ENCODE peak calls at places on chromosomes 16 and 17, in eight cellular contexts. One of them, this sample, is unnamed.

GRCh38 chr17:66702106-66702936 is 132.6 kb upstream of the CACNG5 start:
- ATAC-seq in K562: no peak
- ATAC-seq in HepG2: peak; percentile 56
- ATAC-seq in GM23338: no peak
- ATAC-seq in HCT116: peak; percentile 22
- ATAC-seq in Panc1: peak; percentile 87
- ATAC-seq in upper lobe of left lung: no peak
- ATAC-seq in GM12878: peak; percentile 3
- ATAC-seq in this sample: no peak

GRCh38 chr17:17822189-17822978 is 14.4 kb downstream of the SREBF1 start:
- ATAC-seq in K562: no peak
- ATAC-seq in HepG2: no peak
- ATAC-seq in GM23338: no peak
- ATAC-seq in HCT116: no peak
- ATAC-seq in Panc1: no peak
- ATAC-seq in upper lobe of left lung: no peak
- ATAC-seq in GM12878: no peak
- ATAC-seq in this sample: peak; percentile 36

GRCh38 chr17:73650147-73650546 is 5.9 kb upstream of the SDK2 start:
- ATAC-seq in K562: no peak
- ATAC-seq in HepG2: peak; percentile 62
- ATAC-seq in GM23338: peak; percentile 64
- ATAC-seq in HCT116: peak; percentile 90
- ATAC-seq in Panc1: no peak
- ATAC-seq in upper lobe of left lung: no peak
- ATAC-seq in GM12878: no peak
- ATAC-seq in this sample: no peak

GRCh38 chr17:76998839-76999238 is 130.6 kb downstream of the MGAT5B start:
- ATAC-seq in K562: no peak
- ATAC-seq in HepG2: peak; percentile 30
- ATAC-seq in GM23338: no peak
- ATAC-seq in HCT116: no peak
- ATAC-seq in Panc1: peak; percentile 28
- ATAC-seq in upper lobe of left lung: no peak
- ATAC-seq in GM12878: no peak
- ATAC-seq in this sample: no peak

GRCh38 chr17:21278304-21279197 is 6.0 kb upstream of the MAP2K3 start:
- ATAC-seq in K562: no peak
- ATAC-seq in HepG2: no peak
- ATAC-seq in GM23338: no peak
- ATAC-seq in HCT116: no peak
- ATAC-seq in Panc1: no peak
- ATAC-seq in upper lobe of left lung: no peak
- ATAC-seq in GM12878: no peak
- ATAC-seq in this sample: peak; percentile 11

GRCh38 chr17:41492351-41492750 is 2.6 kb upstream of the KRT36 start:
- ATAC-seq in K562: no peak
- ATAC-seq in HepG2: no peak
- ATAC-seq in GM23338: no peak
- ATAC-seq in HCT116: no peak
- ATAC-seq in Panc1: no peak
- ATAC-seq in upper lobe of left lung: no peak
- ATAC-seq in GM12878: no peak
- ATAC-seq in this sample: peak; percentile 32

GRCh38 chr16:29720703-29721102 is 25.1 kb downstream of the C16orf54 start:
- ATAC-seq in K562: no peak
- ATAC-seq in HepG2: peak; percentile 88
- ATAC-seq in GM23338: no peak
- ATAC-seq in HCT116: no peak
- ATAC-seq in Panc1: no peak
- ATAC-seq in upper lobe of left lung: no peak
- ATAC-seq in GM12878: no peak
- ATAC-seq in this sample: no peak

GRCh38 chr16:64390102-64390501 is 731.8 kb downstream of the CDH11 start:
- ATAC-seq in K562: no peak
- ATAC-seq in HepG2: no peak
- ATAC-seq in GM23338: no peak
- ATAC-seq in HCT116: no peak
- ATAC-seq in Panc1: no peak
- ATAC-seq in upper lobe of left lung: no peak
- ATAC-seq in GM12878: no peak
- ATAC-seq in this sample: no peak

GRCh38 chr16:1938316-1938715 is 4.7 kb downstream of the MSRB1 start:
- ATAC-seq in K562: no peak
- ATAC-seq in HepG2: no peak
- ATAC-seq in GM23338: no peak
- ATAC-seq in HCT116: no peak
- ATAC-seq in Panc1: no peak
- ATAC-seq in upper lobe of left lung: no peak
- ATAC-seq in GM12878: no peak
- ATAC-seq in this sample: no peak

GRCh38 chr16:12661656-12662172 is 142.0 kb downstream of the CPPED1 start:
- ATAC-seq in K562: peak; percentile 75
- ATAC-seq in HepG2: peak; percentile 85
- ATAC-seq in GM23338: peak; percentile 98
- ATAC-seq in HCT116: no peak
- ATAC-seq in Panc1: no peak
- ATAC-seq in upper lobe of left lung: peak; percentile 46
- ATAC-seq in GM12878: peak; percentile 31
- ATAC-seq in this sample: no peak

GRCh38 chr16:20611975-20612471 is 35.9 kb upstream of the ACSM2B start:
- ATAC-seq in K562: peak; percentile 14
- ATAC-seq in HepG2: peak; percentile 23
- ATAC-seq in GM23338: no peak
- ATAC-seq in HCT116: no peak
- ATAC-seq in Panc1: no peak
- ATAC-seq in upper lobe of left lung: no peak
- ATAC-seq in GM12878: no peak
- ATAC-seq in this sample: peak; percentile 42

GRCh38 chr17:35257080-35257701 is 14.3 kb downstream of the SLFN5 start:
- ATAC-seq in K562: no peak
- ATAC-seq in HepG2: no peak
- ATAC-seq in GM23338: no peak
- ATAC-seq in HCT116: peak; percentile 46
- ATAC-seq in Panc1: peak; percentile 61
- ATAC-seq in upper lobe of left lung: no peak
- ATAC-seq in GM12878: no peak
- ATAC-seq in this sample: peak; percentile 44

GRCh38 chr16:89257281-89257731 is 39.8 kb downstream of the ZNF778 start:
- ATAC-seq in K562: no peak
- ATAC-seq in HepG2: no peak
- ATAC-seq in GM23338: peak; percentile 76
- ATAC-seq in HCT116: peak; percentile 18
- ATAC-seq in Panc1: peak; percentile 57
- ATAC-seq in upper lobe of left lung: no peak
- ATAC-seq in GM12878: peak; percentile 28
- ATAC-seq in this sample: peak; percentile 22

GRCh38 chr16:12293017-12293618 is 316.6 kb downstream of the SNX29 start:
- ATAC-seq in K562: peak; percentile 86
- ATAC-seq in HepG2: no peak
- ATAC-seq in GM23338: no peak
- ATAC-seq in HCT116: no peak
- ATAC-seq in Panc1: no peak
- ATAC-seq in upper lobe of left lung: no peak
- ATAC-seq in GM12878: no peak
- ATAC-seq in this sample: no peak

GRCh38 chr17:51585514-51586104 is 325.3 kb downstream of the UTP18 start:
- ATAC-seq in K562: peak; percentile 38
- ATAC-seq in HepG2: peak; percentile 90
- ATAC-seq in GM23338: peak; percentile 90
- ATAC-seq in HCT116: peak; percentile 85
- ATAC-seq in Panc1: peak; percentile 68
- ATAC-seq in upper lobe of left lung: no peak
- ATAC-seq in GM12878: no peak
- ATAC-seq in this sample: no peak

GRCh38 chr17:40331743-40332641 is 23.0 kb downstream of the RARA start:
- ATAC-seq in K562: no peak
- ATAC-seq in HepG2: peak; percentile 23
- ATAC-seq in GM23338: peak; percentile 60
- ATAC-seq in HCT116: no peak
- ATAC-seq in Panc1: peak; percentile 86
- ATAC-seq in upper lobe of left lung: peak; percentile 84
- ATAC-seq in GM12878: no peak
- ATAC-seq in this sample: peak; percentile 91
- TF ChIP-seq POLR2AphosphoS5 in K562: no peak
- TF ChIP-seq POLR2AphosphoS5 in HepG2: no peak
- TF ChIP-seq POLR2AphosphoS5 in GM23338: no peak
- TF ChIP-seq POLR2AphosphoS5 in HCT116: no peak
- TF ChIP-seq POLR2AphosphoS5 in Panc1: peak; percentile 82
- TF ChIP-seq POLR2AphosphoS5 in upper lobe of left lung: peak; percentile 64
- TF ChIP-seq POLR2AphosphoS5 in GM12878: no peak
- TF ChIP-seq POLR2AphosphoS5 in this sample: peak; percentile 99

GRCh38 chr17:78896834-78897638 is 6.0 kb downstream of the CEP295NL start:
- ATAC-seq in K562: no peak
- ATAC-seq in HepG2: no peak
- ATAC-seq in GM23338: no peak
- ATAC-seq in HCT116: no peak
- ATAC-seq in Panc1: no peak
- ATAC-seq in upper lobe of left lung: no peak
- ATAC-seq in GM12878: no peak
- ATAC-seq in this sample: no peak
- H3K27ac ChIP-seq in K562: no peak overlapping the region
- H3K27ac ChIP-seq in HepG2: no peak overlapping the region
- H3K27ac ChIP-seq in GM23338: no peak overlapping the region
- H3K27ac ChIP-seq in HCT116: no peak overlapping the region
- H3K27ac ChIP-seq in Panc1: no peak overlapping the region
- H3K27ac ChIP-seq in upper lobe of left lung: peak overlapping the region; percentile 61
- H3K27ac ChIP-seq in GM12878: no peak overlapping the region
- H3K27ac ChIP-seq in this sample: peak overlapping the region; percentile 66

GRCh38 chr17:49836111-49837030 is 11.5 kb downstream of the TAC4 start:
- ATAC-seq in K562: no peak
- ATAC-seq in HepG2: peak; percentile 27
- ATAC-seq in GM23338: no peak
- ATAC-seq in HCT116: no peak
- ATAC-seq in Panc1: peak; percentile 55
- ATAC-seq in upper lobe of left lung: peak; percentile 85
- ATAC-seq in GM12878: peak; percentile 48
- ATAC-seq in this sample: no peak

GRCh38 chr17:49835472-49835871 is 12.4 kb downstream of the TAC4 start:
- ATAC-seq in K562: no peak
- ATAC-seq in HepG2: peak; percentile 16
- ATAC-seq in GM23338: no peak
- ATAC-seq in HCT116: no peak
- ATAC-seq in Panc1: peak; percentile 18
- ATAC-seq in upper lobe of left lung: peak; percentile 65
- ATAC-seq in GM12878: no peak
- ATAC-seq in this sample: no peak

GRCh38 chr17:49830605-49831004 is 17.3 kb downstream of the TAC4 start:
- ATAC-seq in K562: no peak
- ATAC-seq in HepG2: no peak
- ATAC-seq in GM23338: no peak
- ATAC-seq in HCT116: no peak
- ATAC-seq in Panc1: no peak
- ATAC-seq in upper lobe of left lung: no peak
- ATAC-seq in GM12878: no peak
- ATAC-seq in this sample: no peak

GRCh38 chr17:49834118-49834743 is 13.6 kb downstream of the TAC4 start:
- ATAC-seq in K562: no peak
- ATAC-seq in HepG2: no peak
- ATAC-seq in GM23338: no peak
- ATAC-seq in HCT116: no peak
- ATAC-seq in Panc1: no peak
- ATAC-seq in upper lobe of left lung: no peak
- ATAC-seq in GM12878: no peak
- ATAC-seq in this sample: no peak

DNA sequence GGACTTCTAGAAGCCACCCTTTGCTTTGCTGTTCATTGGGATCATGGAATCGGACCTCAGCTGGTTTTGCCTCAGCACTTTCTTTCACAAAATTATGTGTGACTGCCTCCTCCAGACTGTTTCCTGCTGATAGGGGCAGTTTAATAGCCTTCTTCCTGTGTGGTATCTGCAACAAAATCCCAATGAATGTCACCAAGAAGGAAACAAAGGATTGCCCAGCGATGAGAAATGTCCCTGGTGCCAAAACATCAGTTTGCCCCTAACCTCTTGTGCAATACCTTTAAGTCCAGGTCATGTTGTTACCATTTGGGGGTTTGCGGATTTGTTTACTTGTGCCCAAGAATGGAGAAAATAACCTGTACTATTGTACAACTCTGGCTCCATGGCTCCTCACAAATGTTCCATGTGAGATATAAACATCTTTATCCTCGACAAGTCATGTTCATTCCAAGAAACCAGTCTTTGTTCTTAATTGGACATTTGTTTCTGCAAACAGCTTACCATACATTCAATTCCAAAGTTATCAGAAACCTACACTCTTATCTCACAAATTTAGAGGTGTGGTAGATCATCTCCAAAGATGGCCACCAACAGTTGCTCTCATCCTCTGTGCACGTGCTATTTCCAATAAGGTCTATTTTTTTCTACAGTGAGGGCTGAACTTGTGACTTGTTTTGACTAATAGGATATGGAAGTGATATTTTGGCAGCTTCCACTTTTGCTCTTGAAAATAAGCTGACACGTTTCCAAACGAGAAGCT is 14.8 kb downstream of the TAC4 start:
- ATAC-seq in K562: peak; percentile 80
- ATAC-seq in HepG2: no peak
- ATAC-seq in GM23338: no peak
- ATAC-seq in HCT116: no peak
- ATAC-seq in Panc1: no peak
- ATAC-seq in upper lobe of left lung: no peak
- ATAC-seq in GM12878: no peak
- ATAC-seq in this sample: no peak
- TF ChIP-seq POLR2AphosphoS5 in K562: no peak
- TF ChIP-seq POLR2AphosphoS5 in HepG2: no peak
- TF ChIP-seq POLR2AphosphoS5 in GM23338: no peak
- TF ChIP-seq POLR2AphosphoS5 in HCT116: no peak
- TF ChIP-seq POLR2AphosphoS5 in Panc1: no peak
- TF ChIP-seq POLR2AphosphoS5 in upper lobe of left lung: peak; percentile 48
- TF ChIP-seq POLR2AphosphoS5 in GM12878: no peak
- TF ChIP-seq POLR2AphosphoS5 in this sample: no peak

DNA sequence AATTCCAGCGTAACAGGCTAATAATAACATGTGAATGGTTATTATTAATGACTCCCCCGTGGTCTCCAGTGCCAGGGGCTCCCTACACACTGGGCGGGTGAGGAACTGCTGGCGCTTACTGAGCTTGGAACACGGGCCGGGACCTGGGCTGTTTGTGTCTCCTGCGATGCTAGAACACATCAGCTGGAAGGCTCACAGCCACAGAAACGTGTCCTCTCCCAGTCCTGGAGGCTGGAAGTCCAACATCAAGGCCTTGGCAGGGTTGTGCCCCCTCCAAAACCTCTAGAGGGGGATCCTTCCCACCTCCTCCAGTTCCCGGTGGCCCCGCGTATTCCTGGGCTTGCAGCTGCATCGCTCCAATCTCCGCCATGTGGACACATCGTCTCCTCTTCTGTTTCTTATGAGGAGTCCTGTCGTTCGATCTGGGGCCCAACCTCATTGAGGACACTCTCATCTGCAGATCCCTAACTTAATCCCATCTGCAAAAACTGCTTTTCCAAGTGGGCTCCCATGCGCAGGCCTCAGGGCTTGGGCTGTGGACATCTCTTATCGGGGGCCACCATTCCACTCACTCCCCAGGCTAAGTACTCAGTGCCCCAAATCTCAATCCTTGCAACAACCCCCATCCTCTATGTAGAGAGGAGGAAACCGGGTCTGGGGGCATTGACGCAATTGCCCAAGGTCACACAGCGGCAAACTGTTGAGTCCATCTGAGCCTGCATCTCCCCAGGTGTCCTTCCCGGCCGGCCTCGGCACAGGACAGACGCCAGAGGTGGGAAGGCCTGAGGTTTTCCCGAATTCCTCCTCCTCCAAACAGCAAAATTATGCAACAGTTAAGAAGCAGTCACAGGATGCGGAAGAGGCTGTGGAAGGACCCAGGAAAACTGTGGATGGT is 193.9 kb downstream of the IRF8 start:
- ATAC-seq in K562: no peak
- ATAC-seq in HepG2: no peak
- ATAC-seq in GM23338: no peak
- ATAC-seq in HCT116: no peak
- ATAC-seq in Panc1: no peak
- ATAC-seq in upper lobe of left lung: no peak
- ATAC-seq in GM12878: no peak
- ATAC-seq in this sample: no peak
- H3K27ac ChIP-seq in K562: no peak overlapping the region
- H3K27ac ChIP-seq in HepG2: no peak overlapping the region
- H3K27ac ChIP-seq in GM23338: no peak overlapping the region
- H3K27ac ChIP-seq in HCT116: no peak overlapping the region
- H3K27ac ChIP-seq in Panc1: no peak overlapping the region
- H3K27ac ChIP-seq in upper lobe of left lung: no peak overlapping the region
- H3K27ac ChIP-seq in GM12878: no peak overlapping the region
- H3K27ac ChIP-seq in this sample: no peak overlapping the region